ENCODE peak calls at places on chromosome 1, in seven cellular contexts. I is activated CD8-positive, alpha-beta memory T cell treated with anti-CD3 and anti-CD28 coated beads for 1 hour; A is choroid plexus epithelial cell; O is activated CD4-positive, alpha-beta T cell treated with anti-CD3 and anti-CD28 coated beads, Interleukin-2, amount 50 U/mL, for 1 hour; D is NCI-H2029 treated with DMSO at 0.1 percent for 48 hours; M is left ventricle myocardium inferior; J is HT1080. Q is an unnamed sample.

GRCh38 chr1:14602131-14602530 is 3.6 kb downstream of the KAZN start:
- DNase-seq in I (no peak), A (peak), O (no peak), D (no peak), M (peak), J (no peak), Q (peak)

GRCh38 chr1:3111616-3112021 is 42.6 kb downstream of the PRDM16 start:
- DNase-seq in I (no peak), A (no peak), O (no peak), D (no peak), M (no peak), J (no peak), Q (no peak)

GRCh38 chr1:151290709-151291303 is 8.7 kb downstream of the ZNF687 start:
- DNase-seq in I (no peak), A (no peak), O (no peak), D (no peak), M (no peak), J (no peak), Q (no peak)

GRCh38 chr1:50852889-50853288 is 107.2 kb downstream of the FAF1 start:
- DNase-seq in I (no peak), A (no peak), O (no peak), D (peak), M (no peak), J (no peak), Q (no peak)

GRCh38 chr1:22326372-22326915 is 125.2 kb upstream of the ZBTB40 start:
- DNase-seq in I (no peak), A (no peak), O (no peak), D (no peak), M (no peak), J (no peak), Q (no peak)

GRCh38 chr1:94755675-94756074 is 64.5 kb upstream of the SLC44A3 start:
- DNase-seq in I (no peak), A (peak), O (no peak), D (no peak), M (no peak), J (peak), Q (peak)

GRCh38 chr1:80917826-80918225 is 882.9 kb upstream of the ADGRL2 start:
- DNase-seq in I (no peak), A (no peak), O (no peak), D (no peak), M (no peak), J (no peak), Q (no peak)

GRCh38 chr1:236685917-236686814 is at the start of gene ACTN2:
- DNase-seq in I (peak), A (peak), O (peak), D (no peak), M (peak), J (no peak), Q (peak)

GRCh38 chr1:211581521-211581920 is 2.6 kb upstream of the SLC30A1 start:
- DNase-seq in I (no peak), A (peak), O (no peak), D (no peak), M (no peak), J (no peak), Q (peak)

GRCh38 chr1:14852301-14852700 is 253.8 kb downstream of the KAZN start:
- DNase-seq in I (no peak), A (no peak), O (no peak), D (peak), M (no peak), J (no peak), Q (no peak)

GRCh38 chr1:2137257-2138121 is 57.1 kb downstream of the FAAP20 start:
- DNase-seq in I (no peak), A (no peak), O (no peak), D (no peak), M (peak), J (no peak), Q (no peak)

GRCh38 chr1:22739648-22740385 is 29.2 kb downstream of the EPHB2 start:
- DNase-seq in I (no peak), A (peak), O (no peak), D (no peak), M (no peak), J (peak), Q (peak)

GRCh38 chr1:207844374-207844773 is 66.6 kb downstream of the CD34 start:
- DNase-seq in I (no peak), A (no peak), O (no peak), D (no peak), M (no peak), J (no peak), Q (peak)

GRCh38 chr1:203028067-203028783 is 1.9 kb downstream of the PPFIA4 start:
- DNase-seq in I (no peak), A (no peak), O (no peak), D (no peak), M (no peak), J (no peak), Q (peak)

GRCh38 chr1:31376374-31377134 is 3.7 kb upstream of the FABP3 start:
- DNase-seq in I (no peak), A (peak), O (no peak), D (no peak), M (no peak), J (peak), Q (peak)

GRCh38 chr1:242030071-242030470 is 31.2 kb upstream of the MAP1LC3C start:
- DNase-seq in I (no peak), A (no peak), O (no peak), D (no peak), M (no peak), J (peak), Q (no peak)

GRCh38 chr1:67844988-67845387 is 11.7 kb upstream of the GNG12 start:
- DNase-seq in I (no peak), A (no peak), O (no peak), D (no peak), M (no peak), J (no peak), Q (no peak)

GRCh38 chr1:150567341-150567716 is 12.1 kb downstream of the MCL1 start:
- DNase-seq in I (no peak), A (peak), O (peak), D (no peak), M (no peak), J (no peak), Q (no peak)

GRCh38 chr1:61337981-61338848 is 255.9 kb downstream of the NFIA start:
- DNase-seq in I (no peak), A (peak), O (no peak), D (peak), M (peak), J (peak), Q (peak)

GRCh38 chr1:193589597-193590040 is 403.2 kb upstream of the B3GALT2 start:
- DNase-seq in I (no peak), A (peak), O (no peak), D (peak), M (no peak), J (peak), Q (peak)

GRCh38 chr1:3369437-3370076 is 84.9 kb upstream of the ARHGEF16 start:
- DNase-seq in I (no peak), A (peak), O (no peak), D (no peak), M (peak), J (peak), Q (peak)

GRCh38 chr1:204858381-204858821 is 12.3 kb upstream of the NFASC start:
- DNase-seq in I (no peak), A (no peak), O (no peak), D (no peak), M (no peak), J (peak), Q (no peak)

GRCh38 chr1:47189844-47190562 is at the start of gene PDZK1IP1:
- DNase-seq in I (no peak), A (peak), O (no peak), D (peak), M (peak), J (peak), Q (peak)

GRCh38 chr1:3038113-3038551 is 16.9 kb downstream of the ACTRT2 start:
- DNase-seq in I (no peak), A (no peak), O (no peak), D (no peak), M (no peak), J (no peak), Q (no peak)

GRCh38 chr1:30334767-30335166 is 388.6 kb downstream of the MATN1 start:
- DNase-seq in I (no peak), A (no peak), O (no peak), D (no peak), M (no peak), J (no peak), Q (no peak)

Q was measured in cardiac fibroblast.